ENCODE peak calls at places on chromosomes 13 and 19, in five cellular contexts. C is brain pericyte; Q is activated T-helper 1 cell treated with anti-CD3 and anti-CD28 coated beads, Interleukin-12 subunit alpha, Interleukin-12 subunit beta, Interleukin-2, Interleukin-4 antibody, amounts not matched to agents 30 ng/mL and 10 ng/mL and 1 ng/mL, durations not matched to agents 14 hours and 24 hours and 36 hours; Z is CD8-positive, alpha-beta memory T cell; O is stimulated activated CD4-positive, alpha-beta T cell treated with anti-CD3 and anti-CD28 coated beads, Interleukin-15, amount 100 ng/mL, for 1 hour. A is an unnamed sample.

GRCh38 chr19:3687774-3688706 is 12.2 kb downstream of the PIP5K1C start:
- DNase-seq in O (no peak), Z (peak), C (no peak), Q (no peak), A (no peak)

GRCh38 chr13:110403315-110403714 is 96.2 kb downstream of the COL4A2 start:
- DNase-seq in Z (no peak), Q (no peak), O (no peak), C (no peak), A (no peak)

GRCh38 chr13:27120011-27120410 is 51.6 kb downstream of the USP12 start:
- DNase-seq in O (no peak), Z (no peak), Q (no peak), C (no peak), A (no peak)

GRCh38 chr13:95624020-95624419 is 20.5 kb downstream of the DZIP1 start:
- DNase-seq in Z (peak), Q (no peak), C (no peak), O (no peak), A (no peak)

GRCh38 chr13:33487575-33488243 is 202.2 kb upstream of the STARD13 start:
- DNase-seq in O (no peak), C (no peak), Z (no peak), Q (no peak), A (no peak)

GRCh38 chr19:33426621-33427475 is 53.3 kb downstream of the CEBPG start:
- DNase-seq in C (no peak), Q (no peak), O (no peak), Z (no peak), A (no peak)

GRCh38 chr13:30325668-30326067 is 18.3 kb upstream of the KATNAL1 start:
- DNase-seq in C (no peak), Z (no peak), O (no peak), Q (no peak), A (no peak)

GRCh38 chr13:45961468-45961867 is 91.1 kb downstream of the ZC3H13 start:
- DNase-seq in C (no peak), Z (no peak), Q (no peak), O (no peak), A (no peak)

GRCh38 chr13:107360010-107360409 is 792.1 kb upstream of the ARGLU1 start:
- DNase-seq in Q (no peak), O (no peak), Z (no peak), C (no peak), A (no peak)

GRCh38 chr19:10604460-10604980 is 17.4 kb upstream of the AP1M2 start:
- DNase-seq in C (no peak), O (no peak), Z (peak), Q (no peak), A (no peak)

GRCh38 chr13:78875792-78876580 is 217.0 kb upstream of the OBI1 start:
- DNase-seq in Z (no peak), Q (no peak), C (no peak), O (no peak), A (no peak)

GRCh38 chr13:21081926-21082325 is 20.5 kb upstream of the LATS2 start:
- DNase-seq in Q (no peak), Z (no peak), C (no peak), O (no peak), A (no peak)

GRCh38 chr19:8511573-8512101 is 2.3 kb downstream of the ZNF414 start:
- DNase-seq in O (no peak), C (no peak), Z (no peak), Q (no peak), A (no peak)